ENCODE peak calls at places on chromosomes 11 and 22, in five cellular contexts. N is activated naive CD4-positive, alpha-beta T cell; O is amniotic stem cell; H is Caki2; K is endothelial cell. A is an unnamed sample.

GRCh38 chr11:132895340-132895739 is 637.0 kb downstream of the OPCML start:
- DNase-seq in K (no peak), N (no peak), H (peak), O (no peak), A (peak)

GRCh38 chr11:91220476-91221202 is 997.8 kb upstream of the CHORDC1 start:
- DNase-seq in N (no peak), K (no peak), O (no peak), H (no peak), A (peak)

GRCh38 chr11:75495749-75496641 is 29.7 kb downstream of the GDPD5 start:
- DNase-seq in O (no peak), K (peak), H (no peak), N (no peak), A (no peak)

GRCh38 chr11:70072471-70073187 is 5.5 kb upstream of the ANO1 start:
- DNase-seq in O (no peak), N (no peak), K (no peak), H (no peak), A (no peak)

GRCh38 chr11:46669606-46670243 is 30.7 kb downstream of the ARHGAP1 start:
- DNase-seq in K (no peak), H (no peak), O (no peak), N (no peak), A (no peak)

GRCh38 chr11:118911113-118911879 is 14.4 kb downstream of the BCL9L start:
- DNase-seq in N (peak), O (no peak), K (no peak), H (peak), A (no peak)

GRCh38 chr22:50218996-50219727 is 18.4 kb downstream of the SELENOO start:
- DNase-seq in H (peak), O (no peak), K (no peak), N (no peak), A (no peak)

GRCh38 chr11:82858556-82859091 is 41.6 kb downstream of the PRCP start:
- DNase-seq in K (no peak), H (peak), N (no peak), O (no peak), A (no peak)

GRCh38 chr11:71370895-71371673 is 77.1 kb downstream of the DHCR7 start:
- DNase-seq in O (no peak), H (no peak), K (no peak), N (no peak), A (no peak)

GRCh38 chr22:39534092-39534506 is 1.6 kb upstream of the RPS19BP1 start:
- DNase-seq in N (no peak), O (no peak), H (no peak), K (no peak), A (no peak)

GRCh38 chr11:128709402-128709801 is 15.5 kb downstream of the FLI1 start:
- DNase-seq in H (no peak), K (peak), N (no peak), O (no peak), A (peak)

GRCh38 chr22:36386351-36386899 is 1.3 kb downstream of the MYH9 start:
- DNase-seq in N (no peak), O (no peak), H (peak), K (no peak), A (no peak)

GRCh38 chr11:74212533-74212932 is 41.4 kb downstream of the PPME1 start:
- DNase-seq in O (no peak), H (no peak), N (no peak), K (no peak), A (no peak)

GRCh38 chr11:72951193-72951592 is 137.0 kb downstream of the ATG16L2 start:
- DNase-seq in K (no peak), H (no peak), N (no peak), O (no peak), A (no peak)

GRCh38 chr11:135027461-135027860 is 615.4 kb upstream of the B3GAT1 start:
- DNase-seq in K (peak), H (no peak), N (no peak), O (no peak), A (no peak)

GRCh38 chr22:49099496-49100124 is 728.1 kb downstream of the BRD1 start:
- DNase-seq in O (no peak), K (no peak), N (no peak), H (peak), A (no peak)

GRCh38 chr11:11580831-11581492 is 40.8 kb downstream of the GALNT18 start:
- DNase-seq in K (no peak), O (no peak), H (no peak), N (no peak), A (no peak)

GRCh38 chr11:368414-369335 is 624 bp upstream of the B4GALNT4 start:
- DNase-seq in N (no peak), K (no peak), O (no peak), H (no peak), A (no peak)

GRCh38 chr11:19725379-19726079 is 12.9 kb downstream of the NAV2 start:
- DNase-seq in H (no peak), O (no peak), K (no peak), N (no peak), A (no peak)

GRCh38 chr11:130478204-130478701 is 29.8 kb downstream of the ADAMTS15 start:
- DNase-seq in N (no peak), O (peak), K (no peak), H (peak), A (peak)

GRCh38 chr11:106988151-106988806 is 30.0 kb downstream of the GUCY1A2 start:
- DNase-seq in O (peak), K (no peak), N (no peak), H (no peak), A (peak)